ENCODE peak calls at places on chromosome 12, in ten cellular contexts. W is T-helper 17 cell; S is NCI-H1105 treated with DMSO at 0.1 percent for 48 hours; X is NCI-H2081; Z is smooth muscle cell of the brain vasculature; C is IMR-90; H is type B pancreatic cell; R is AG10803; E is CD4-positive, alpha-beta T cell; J is EH. O is an unnamed sample.
A peak's percentile ranks its signal among the peaks of the same experiment; 100 is the strongest.

GRCh38 chr12:110312581-110313360 is 31.7 kb downstream of the ATP2A2 start:
- DNase-seq in Z (no peak), R (peak; percentile 74), E (no peak), S (no peak), X (no peak), C (peak; percentile 72), W (no peak), H (no peak), J (peak; percentile 88), O (no peak)

GRCh38 chr12:2294651-2295475 is 242.1 kb downstream of the CACNA1C start:
- DNase-seq in H (no peak), W (no peak), J (peak; percentile 87), S (no peak), R (peak; percentile 85), X (no peak), E (no peak), Z (no peak), C (peak; percentile 69), O (no peak)

GRCh38 chr12:54355104-54355815 is 9.0 kb downstream of the GPR84 start:
- DNase-seq in C (no peak), R (no peak), J (no peak), H (no peak), X (no peak), E (no peak), S (no peak), W (no peak), Z (no peak), O (no peak)

GRCh38 chr12:97763113-97763512 is 300.5 kb downstream of the RMST start:
- DNase-seq in R (no peak), W (no peak), Z (no peak), X (peak; percentile 27), H (no peak), S (no peak), C (no peak), J (no peak), E (no peak), O (no peak)

GRCh38 chr12:127125607-127126259 is 1141.2 kb upstream of the TMEM132C start:
- DNase-seq in W (no peak), R (peak; percentile 63), E (no peak), C (peak; percentile 70), J (peak; percentile 80), X (no peak), Z (peak; percentile 79), H (no peak), S (no peak), O (peak; percentile 72)

GRCh38 chr12:92416385-92416812 is 270.8 kb upstream of the BTG1 start:
- DNase-seq in S (no peak), J (no peak), Z (no peak), E (no peak), C (no peak), X (no peak), W (no peak), H (no peak), R (no peak), O (no peak)

GRCh38 chr12:14185441-14186192 is 179.9 kb upstream of the ATF7IP start:
- DNase-seq in S (peak; percentile 51), C (peak; percentile 38), R (peak; percentile 38), W (no peak), Z (peak; percentile 10), E (peak; percentile 7), J (peak; percentile 41), H (no peak), X (peak; percentile 82), O (no peak)

GRCh38 chr12:27179399-27180214 is 64.5 kb upstream of the STK38L start:
- DNase-seq in R (peak; percentile 85), S (no peak), X (peak; percentile 7), E (no peak), C (peak; percentile 96), J (peak; percentile 95), W (no peak), H (no peak), Z (peak; percentile 44), O (no peak)

GRCh38 chr12:105522166-105522825 is 191.8 kb downstream of the C12orf75 start:
- DNase-seq in Z (no peak), R (peak; percentile 89), H (no peak), X (no peak), W (no peak), S (no peak), J (peak; percentile 98), C (peak; percentile 31), E (no peak), O (no peak)

GRCh38 chr12:119115296-119115905 is 63.3 kb upstream of the HSPB8 start:
- DNase-seq in C (peak; percentile 31), R (peak; percentile 37), J (peak; percentile 45), W (no peak), Z (peak; percentile 17), H (no peak), E (no peak), S (peak; percentile 65), X (peak; percentile 53), O (peak; percentile 52)

GRCh38 chr12:52057614-52057939 is 6.3 kb downstream of the NR4A1 start:
- DNase-seq in W (no peak), H (peak; percentile 52), E (no peak), X (no peak), R (no peak), J (no peak), Z (no peak), C (no peak), S (no peak), O (no peak)

GRCh38 chr12:9048930-9049329 is 59.6 kb downstream of the KLRG1 start:
- DNase-seq in S (no peak), J (no peak), E (no peak), R (no peak), W (no peak), X (no peak), C (no peak), H (no peak), Z (no peak), O (no peak)

GRCh38 chr12:12718853-12719252 is 1.7 kb downstream of the CDKN1B start:
- DNase-seq in C (peak; percentile 76), S (peak; percentile 59), E (no peak), X (peak; percentile 40), J (peak; percentile 59), R (no peak), H (no peak), W (no peak), Z (no peak), O (no peak)

GRCh38 chr12:91958816-91959215 is 186.8 kb downstream of the BTG1 start:
- DNase-seq in H (no peak), E (no peak), R (peak; percentile 76), S (no peak), C (peak; percentile 86), W (no peak), J (peak; percentile 81), Z (peak; percentile 3), X (no peak), O (no peak)

GRCh38 chr12:128551266-128552025 is 272.3 kb downstream of the SLC15A4 start:
- DNase-seq in W (no peak), R (no peak), X (no peak), J (no peak), C (no peak), Z (no peak), E (no peak), H (no peak), S (peak; percentile 93), O (no peak)

GRCh38 chr12:2351129-2351528 is 298.3 kb downstream of the CACNA1C start:
- DNase-seq in C (no peak), R (no peak), S (no peak), Z (no peak), J (no peak), H (no peak), E (no peak), X (no peak), W (no peak), O (no peak)

GRCh38 chr12:113601656-113602263 is 130.1 kb upstream of the LHX5 start:
- DNase-seq in X (no peak), R (no peak), S (no peak), J (peak; percentile 19), C (no peak), E (no peak), W (no peak), H (no peak), Z (no peak), O (no peak)

GRCh38 chr12:127165567-127166392 is 1101.2 kb upstream of the TMEM132C start:
- DNase-seq in J (peak; percentile 82), H (peak; percentile 91), S (peak; percentile 78), R (peak; percentile 90), E (peak; percentile 86), W (peak; percentile 45), C (peak; percentile 57), Z (peak; percentile 47), X (peak; percentile 86), O (peak; percentile 88)

GRCh38 chr12:69059465-69060457 is 126.8 kb upstream of the CPM start:
- DNase-seq in J (peak; percentile 93), X (no peak), H (no peak), R (peak; percentile 78), W (no peak), S (no peak), E (no peak), Z (no peak), C (peak; percentile 96), O (no peak)

GRCh38 chr12:12048714-12049113 is 22.0 kb upstream of the BCL2L14 start:
- DNase-seq in Z (no peak), R (no peak), X (no peak), E (no peak), J (no peak), W (no peak), S (no peak), C (no peak), H (no peak), O (no peak)

GRCh38 chr12:110179291-110179690 is 55.1 kb downstream of the IFT81 start:
- DNase-seq in R (peak; percentile 59), X (no peak), S (no peak), E (no peak), W (no peak), C (peak; percentile 69), H (no peak), Z (no peak), J (peak; percentile 88), O (no peak)

GRCh38 chr12:50083301-50083700 is 1.8 kb upstream of the SMARCD1 start:
- DNase-seq in J (peak; percentile 38), X (no peak), C (no peak), Z (no peak), H (no peak), W (no peak), R (peak; percentile 17), E (no peak), S (no peak), O (no peak)

GRCh38 chr12:110249716-110250225 is 31.3 kb upstream of the ATP2A2 start:
- DNase-seq in J (peak; percentile 31), X (no peak), C (no peak), S (no peak), W (no peak), R (peak; percentile 41), E (no peak), Z (no peak), H (no peak), O (no peak)

GRCh38 chr12:107593713-107594381 is 91.8 kb upstream of the PWP1 start:
- DNase-seq in W (no peak), S (no peak), H (no peak), C (no peak), R (no peak), E (no peak), X (no peak), Z (no peak), J (peak; percentile 39), O (no peak)

GRCh38 chr12:14325716-14326343 is 39.7 kb upstream of the ATF7IP start:
- DNase-seq in Z (no peak), S (no peak), R (no peak), J (no peak), C (no peak), W (no peak), E (no peak), H (no peak), X (no peak), O (no peak)

GRCh38 chr12:48183091-48183875 is at the start of gene CCDC184:
- DNase-seq in X (peak; percentile 78), J (peak; percentile 85), E (peak; percentile 63), R (peak; percentile 70), H (peak; percentile 75), Z (no peak), W (peak; percentile 68), S (peak; percentile 89), C (peak; percentile 73), O (peak; percentile 54)

GRCh38 chr12:5433081-5433839 is 1.4 kb downstream of the NTF3 start:
- DNase-seq in X (peak; percentile 42), J (no peak), W (no peak), Z (no peak), C (peak; percentile 63), H (no peak), E (no peak), R (peak; percentile 45), S (peak; percentile 50), O (no peak)

GRCh38 chr12:56591111-56591510 is 39.0 kb downstream of the BAZ2A start:
- DNase-seq in J (no peak), X (peak; percentile 68), C (no peak), E (no peak), S (peak; percentile 54), H (no peak), Z (no peak), W (no peak), R (no peak), O (no peak)

O was measured in stimulated activated effector memory CD8-positive, alpha-beta T cell treated with anti-CD3 and anti-CD28 coated beads, Interleukin-12 subunit alpha, Interleukin-12 subunit beta, amount 100 ng/mL, for 72 hours.